ENCODE peak calls at places on chromosomes 11 and 22, in ten cellular contexts. G is HCT116; I is ovary; Q is hepatocyte; M is left ventricle myocardium inferior; H is right atrium auricular region; O is CD8-positive, alpha-beta T cell; U is DND-41; J is OCI-LY7; P is thoracic aorta. S is an unnamed sample.
A peak's percentile ranks its signal among the peaks of the same experiment; 100 is the strongest.

GRCh38 chr11:19753451-19754041 is 40.9 kb downstream of the NAV2 start:
- DNase-seq in G (no peak), I (no peak), Q (no peak), M (no peak), H (no peak), O (no peak), U (no peak), J (no peak), P (no peak), S (peak; percentile 36)

GRCh38 chr22:43550024-43550620 is 138.3 kb downstream of the MPPED1 start:
- DNase-seq in G (no peak), I (no peak), Q (no peak), M (no peak), H (no peak), O (no peak), U (no peak), J (no peak), P (no peak), S (no peak)

GRCh38 chr22:19641254-19641982 is 72.9 kb upstream of the SEPTIN5 start:
- DNase-seq in G (peak; percentile 19), I (no peak), Q (peak; percentile 60), M (no peak), H (no peak), O (no peak), U (no peak), J (no peak), P (no peak), S (peak; percentile 29)

GRCh38 chr22:40182231-40182835 is 4.6 kb downstream of the TNRC6B start:
- DNase-seq in G (no peak), I (no peak), Q (no peak), M (no peak), H (no peak), O (no peak), U (no peak), J (no peak), P (no peak), S (peak; percentile 26)

GRCh38 chr11:62372871-62373270 is 35.6 kb downstream of the ASRGL1 start:
- DNase-seq in G (no peak), I (no peak), Q (no peak), M (no peak), H (peak; percentile 28), O (no peak), U (no peak), J (no peak), P (no peak), S (no peak)

GRCh38 chr11:65502274-65502851 is 3.5 kb downstream of the MALAT1 start:
- DNase-seq in G (no peak), I (no peak), Q (no peak), M (no peak), H (no peak), O (no peak), U (no peak), J (no peak), P (no peak), S (peak; percentile 30)

GRCh38 chr11:61810671-61811175 is 6.1 kb downstream of the FADS1 start:
- DNase-seq in G (no peak), I (no peak), Q (no peak), M (no peak), H (no peak), O (no peak), U (no peak), J (no peak), P (no peak), S (no peak)

GRCh38 chr11:125376856-125377255 is 119.2 kb downstream of the FEZ1 start:
- DNase-seq in G (no peak), I (no peak), Q (no peak), M (no peak), H (no peak), O (no peak), U (no peak), J (no peak), P (no peak), S (no peak)

GRCh38 chr11:100498780-100499179 is 188.3 kb upstream of the ARHGAP42 start:
- DNase-seq in G (no peak), I (no peak), Q (no peak), M (no peak), H (no peak), O (no peak), U (no peak), J (no peak), P (no peak), S (no peak)

GRCh38 chr11:5564259-5565019 is 16.1 kb upstream of the OR52H1 start:
- DNase-seq in G (no peak), I (no peak), Q (no peak), M (no peak), H (no peak), O (no peak), U (no peak), J (peak; percentile 1), P (no peak), S (peak; percentile 87)

GRCh38 chr11:88313441-88313840 is 24.1 kb downstream of the CTSC start:
- DNase-seq in G (no peak), I (no peak), Q (no peak), M (no peak), H (no peak), O (no peak), U (no peak), J (no peak), P (no peak), S (peak; percentile 62)

GRCh38 chr11:19084661-19085315 is 24.3 kb upstream of the MRGPRX2 start:
- DNase-seq in G (no peak), I (no peak), Q (no peak), M (no peak), H (no peak), O (no peak), U (no peak), J (no peak), P (no peak), S (no peak)

GRCh38 chr11:112157274-112157766 is 6.6 kb downstream of the IL18 start:
- DNase-seq in G (peak; percentile 98), I (no peak), Q (peak; percentile 75), M (no peak), H (no peak), O (no peak), U (no peak), J (no peak), P (peak; percentile 31), S (peak; percentile 100)

GRCh38 chr22:46737976-46738641 is at the start of gene CERK:
- DNase-seq in G (no peak), I (peak; percentile 85), Q (peak; percentile 87), M (peak; percentile 82), H (peak; percentile 80), O (peak; percentile 67), U (peak; percentile 79), J (peak; percentile 58), P (no peak), S (no peak)

GRCh38 chr22:32854351-32854804 is 52.9 kb downstream of the TIMP3 start:
- DNase-seq in G (no peak), I (no peak), Q (no peak), M (no peak), H (no peak), O (no peak), U (no peak), J (no peak), P (no peak), S (no peak)

GRCh38 chr22:23217171-23218052 is 37.1 kb downstream of the BCR start:
- DNase-seq in G (no peak), I (no peak), Q (no peak), M (peak; percentile 43), H (no peak), O (no peak), U (no peak), J (no peak), P (no peak), S (no peak)

DNA sequence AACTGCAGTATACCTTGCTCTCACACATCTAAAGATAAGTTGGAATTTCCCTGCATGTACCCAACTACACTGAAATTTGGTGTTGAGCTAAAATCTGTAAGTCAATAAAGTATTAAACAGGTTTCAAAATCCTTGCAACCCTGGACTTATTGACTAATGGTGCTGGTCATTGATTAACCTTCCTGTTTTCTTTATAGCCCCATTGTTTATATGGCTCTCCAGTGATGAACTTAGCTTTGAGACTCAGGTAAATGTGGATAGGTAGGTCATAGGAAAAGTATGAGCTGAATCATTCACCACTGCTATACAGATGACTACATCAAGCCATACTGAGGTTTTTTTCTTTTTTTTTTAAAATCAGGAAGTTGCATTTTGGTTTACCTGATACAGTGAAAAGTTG is 132.7 kb downstream of the FAT3 start:
- DNase-seq in G (no peak), I (no peak), Q (peak; percentile 53), M (no peak), H (no peak), O (no peak), U (no peak), J (no peak), P (no peak), S (peak; percentile 92)
- H3K4me3 ChIP-seq in G (no peak overlapping the region), I (no peak overlapping the region), Q (no peak overlapping the region), M (no peak overlapping the region), H (no peak overlapping the region), O (no peak overlapping the region), U (no peak overlapping the region), J (no peak overlapping the region), P (no peak overlapping the region), S (no peak overlapping the region)

DNA sequence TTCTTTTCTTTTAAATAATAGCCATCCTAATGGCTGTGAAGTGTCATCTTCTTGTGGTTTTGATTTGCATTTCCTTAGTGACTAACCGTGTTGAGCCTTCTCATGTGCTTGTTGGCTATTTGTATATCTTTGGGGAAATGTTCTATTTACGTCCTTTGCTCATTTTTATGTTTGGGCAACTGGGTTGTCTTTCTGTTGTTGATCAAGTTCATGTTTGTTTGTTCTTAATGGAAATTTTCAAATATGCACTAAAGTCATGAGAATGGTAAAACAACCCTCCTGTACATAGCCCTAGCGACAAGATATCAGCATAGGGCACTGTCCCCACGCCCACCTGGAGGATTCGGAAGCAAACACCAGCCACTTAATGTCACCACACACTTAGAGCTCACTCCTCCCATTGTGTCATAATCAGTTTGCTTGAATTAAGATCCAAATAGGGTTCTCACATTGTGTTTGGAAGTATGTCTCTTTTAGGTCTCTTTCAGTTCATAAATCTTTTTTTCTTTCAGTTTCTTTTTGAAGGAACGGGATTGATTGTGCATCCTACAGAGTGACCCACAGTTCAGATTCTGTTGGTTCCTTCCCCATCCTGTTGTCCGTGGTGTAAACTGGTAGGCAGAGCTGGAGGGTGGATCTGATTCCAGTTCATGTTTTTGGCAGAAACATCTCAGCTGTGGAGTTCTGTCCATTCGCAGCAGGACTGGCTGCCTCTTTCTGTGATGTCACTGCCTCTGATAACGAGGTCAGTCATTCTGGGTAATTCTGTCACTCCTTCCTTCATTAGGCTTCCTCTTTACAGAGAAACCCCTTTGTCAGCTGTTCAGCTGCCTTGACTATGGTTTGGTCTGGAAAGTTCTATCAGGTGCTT is 26.4 kb upstream of the ADORA2A start:
- DNase-seq in G (no peak), I (no peak), Q (no peak), M (no peak), H (no peak), O (no peak), U (no peak), J (peak; percentile 45), P (no peak), S (peak; percentile 23)
- H3K36me3 ChIP-seq in G (peaks cover 13% of the 10 kb centered on the region), I (no peaks in the 10 kb centered on the region), Q (no peaks in the 10 kb centered on the region), M (peaks cover 28% of the 10 kb centered on the region), H (peaks cover 26% of the 10 kb centered on the region), O (peaks cover 6% of the 10 kb centered on the region), U (peaks cover 75% of the 10 kb centered on the region), J (peaks cover 78% of the 10 kb centered on the region), P (peaks cover 8% of the 10 kb centered on the region), S (peaks cover 15% of the 10 kb centered on the region)

GRCh38 chr11:114180301-114181055 is 115.7 kb upstream of the NNMT start:
- DNase-seq in G (no peak), I (peak; percentile 62), Q (peak; percentile 46), M (no peak), H (no peak), O (peak; percentile 39), U (no peak), J (peak; percentile 74), P (no peak), S (peak; percentile 44)
- TF ChIP-seq CTCF in G (peak; percentile 72), I (no peak), Q (peak; percentile 53), M (peak; percentile 71), H (peak; percentile 72), O (peak; percentile 36), U (peak; percentile 47), J (peak; percentile 84), P (peak; percentile 44), S (peak; percentile 70)

GRCh38 chr22:37483594-37484114 is 2.5 kb downstream of the MFNG start:
- DNase-seq in G (no peak), I (no peak), Q (no peak), M (no peak), H (no peak), O (no peak), U (peak; percentile 15), J (no peak), P (no peak), S (no peak)
- H3K4me3 ChIP-seq in G (no peak overlapping the region), I (no peak overlapping the region), Q (no peak overlapping the region), M (peak overlapping the region; percentile 67), H (peak overlapping the region; percentile 46), O (peak overlapping the region; percentile 73), U (peak overlapping the region; percentile 67), J (peak overlapping the region; percentile 80), P (peak overlapping the region; percentile 63), S (no peak overlapping the region)

S was measured in bronchial epithelial cell.